ENCODE peak calls at places on chromosomes 4 and X, in eight cellular contexts. J is ELF-1; Q is progenitor cell of endocrine pancreas; I is fibroblast of mammary gland; N is HL-60; R is WTC11; Y is stimulated activated naive B cell treated with anti-CD40 and anti-IgM and Interleukin-4, amounts not matched to agents 10 μg/mL and 1 μg/mL and 100 μg/mL, for 72 hours; B is H9. A is an unnamed sample.

GRCh38 chrX:38864165-38864564 is 62.9 kb downstream of the MID1IP1 start:
- DNase-seq in J (no peak), Q (no peak), I (no peak), N (no peak), R (no peak), Y (no peak), B (no peak), A (no peak)

GRCh38 chr4:150501019-150501727 is 80.8 kb upstream of the MAB21L2 start:
- DNase-seq in J (no peak), Q (no peak), I (peak), N (peak), R (no peak), Y (no peak), B (no peak), A (no peak)

GRCh38 chr4:158786155-158786581 is 17.3 kb downstream of the FNIP2 start:
- DNase-seq in J (no peak), Q (no peak), I (no peak), N (no peak), R (no peak), Y (no peak), B (no peak), A (no peak)

GRCh38 chr4:120630432-120630831 is 292.1 kb downstream of the PRDM5 start:
- DNase-seq in J (no peak), Q (no peak), I (peak), N (no peak), R (no peak), Y (no peak), B (no peak), A (no peak)

GRCh38 chr4:154781126-154781982 is at the start of gene RBM46:
- DNase-seq in J (peak), Q (no peak), I (no peak), N (no peak), R (peak), Y (no peak), B (peak), A (no peak)

GRCh38 chr4:138242076-138242829 is at the start of gene SLC7A11:
- DNase-seq in J (peak), Q (peak), I (peak), N (peak), R (peak), Y (peak), B (peak), A (peak)

GRCh38 chr4:138996090-138996489 is 19.5 kb upstream of the NOCT start:
- DNase-seq in J (no peak), Q (no peak), I (no peak), N (no peak), R (no peak), Y (no peak), B (no peak), A (no peak)

GRCh38 chr4:124199755-124200154 is 512.8 kb downstream of the ANKRD50 start:
- DNase-seq in J (no peak), Q (no peak), I (peak), N (no peak), R (no peak), Y (no peak), B (no peak), A (peak)

GRCh38 chrX:80578518-80579105 is 158.4 kb downstream of the TENT5D start:
- DNase-seq in J (no peak), Q (no peak), I (peak), N (no peak), R (no peak), Y (no peak), B (no peak), A (peak)

GRCh38 chr4:3073158-3074077 is 920 bp downstream of the HTT-AS start:
- DNase-seq in J (peak), Q (peak), I (no peak), N (peak), R (peak), Y (no peak), B (peak), A (no peak)

GRCh38 chr4:110865611-110866254 is 242.9 kb upstream of the PITX2 start:
- DNase-seq in J (no peak), Q (no peak), I (peak), N (no peak), R (no peak), Y (no peak), B (no peak), A (peak)

GRCh38 chr4:67723949-67724348 is 23.0 kb upstream of the UBA6 start:
- DNase-seq in J (peak), Q (no peak), I (no peak), N (no peak), R (peak), Y (no peak), B (peak), A (no peak)

A was measured in COLO829.